ENCODE peak calls at places on chromosomes 3 and 15, in six cellular contexts. One of them, this sample, is unnamed.

GRCh38 chr3:197420566-197420965 is 122.2 kb upstream of the DLG1 start:
- DNase-seq in stromal cell of bone marrow: no peak
- DNase-seq in stimulated activated CD8-positive, alpha-beta memory T cell treated with anti-CD3 and anti-CD28 coated beads, Interleukin-4, amount 100 ng/mL, for 48 hours: no peak
- DNase-seq in adrenal gland: peak
- DNase-seq in thoracic aorta: no peak
- DNase-seq in GM23248: no peak
- DNase-seq in this sample: no peak

GRCh38 chr3:32577621-32578556 is 7.2 kb upstream of the DYNC1LI1 start:
- DNase-seq in thoracic aorta: no peak
- DNase-seq in stimulated activated CD8-positive, alpha-beta memory T cell treated with anti-CD3 and anti-CD28 coated beads, Interleukin-4, amount 100 ng/mL, for 48 hours: peak
- DNase-seq in stromal cell of bone marrow: no peak
- DNase-seq in adrenal gland: no peak
- DNase-seq in GM23248: peak
- DNase-seq in this sample: peak

GRCh38 chr3:173066044-173066679 is 74.9 kb downstream of the SPATA16 start:
- DNase-seq in stromal cell of bone marrow: peak
- DNase-seq in GM23248: peak
- DNase-seq in thoracic aorta: no peak
- DNase-seq in adrenal gland: no peak
- DNase-seq in stimulated activated CD8-positive, alpha-beta memory T cell treated with anti-CD3 and anti-CD28 coated beads, Interleukin-4, amount 100 ng/mL, for 48 hours: no peak
- DNase-seq in this sample: peak

GRCh38 chr15:63041982-63042878 is at the start of gene TPM1:
- DNase-seq in GM23248: peak
- DNase-seq in stromal cell of bone marrow: peak
- DNase-seq in thoracic aorta: peak
- DNase-seq in adrenal gland: peak
- DNase-seq in stimulated activated CD8-positive, alpha-beta memory T cell treated with anti-CD3 and anti-CD28 coated beads, Interleukin-4, amount 100 ng/mL, for 48 hours: peak
- DNase-seq in this sample: peak

GRCh38 chr3:71684752-71685151 is 40.5 kb downstream of the EIF4E3 start:
- DNase-seq in stromal cell of bone marrow: peak
- DNase-seq in GM23248: peak
- DNase-seq in stimulated activated CD8-positive, alpha-beta memory T cell treated with anti-CD3 and anti-CD28 coated beads, Interleukin-4, amount 100 ng/mL, for 48 hours: no peak
- DNase-seq in thoracic aorta: no peak
- DNase-seq in adrenal gland: peak
- DNase-seq in this sample: peak

GRCh38 chr3:42394579-42395288 is 15.7 kb downstream of the LYZL4 start:
- DNase-seq in adrenal gland: no peak
- DNase-seq in stromal cell of bone marrow: no peak
- DNase-seq in GM23248: no peak
- DNase-seq in thoracic aorta: no peak
- DNase-seq in stimulated activated CD8-positive, alpha-beta memory T cell treated with anti-CD3 and anti-CD28 coated beads, Interleukin-4, amount 100 ng/mL, for 48 hours: no peak
- DNase-seq in this sample: no peak

GRCh38 chr3:112247351-112247750 is 46.7 kb downstream of the SLC9C1 start:
- DNase-seq in adrenal gland: no peak
- DNase-seq in thoracic aorta: no peak
- DNase-seq in stromal cell of bone marrow: no peak
- DNase-seq in GM23248: no peak
- DNase-seq in stimulated activated CD8-positive, alpha-beta memory T cell treated with anti-CD3 and anti-CD28 coated beads, Interleukin-4, amount 100 ng/mL, for 48 hours: no peak
- DNase-seq in this sample: no peak

GRCh38 chr3:127867986-127868385 is 45.7 kb upstream of the MGLL start:
- DNase-seq in stimulated activated CD8-positive, alpha-beta memory T cell treated with anti-CD3 and anti-CD28 coated beads, Interleukin-4, amount 100 ng/mL, for 48 hours: no peak
- DNase-seq in thoracic aorta: no peak
- DNase-seq in GM23248: peak
- DNase-seq in adrenal gland: no peak
- DNase-seq in stromal cell of bone marrow: no peak
- DNase-seq in this sample: peak

GRCh38 chr3:44136421-44136820 is 105.3 kb upstream of the TOPAZ1 start:
- DNase-seq in stimulated activated CD8-positive, alpha-beta memory T cell treated with anti-CD3 and anti-CD28 coated beads, Interleukin-4, amount 100 ng/mL, for 48 hours: no peak
- DNase-seq in adrenal gland: no peak
- DNase-seq in stromal cell of bone marrow: no peak
- DNase-seq in GM23248: peak
- DNase-seq in thoracic aorta: no peak
- DNase-seq in this sample: peak

GRCh38 chr3:30964612-30965011 is 70.2 kb upstream of the GADL1 start:
- DNase-seq in stimulated activated CD8-positive, alpha-beta memory T cell treated with anti-CD3 and anti-CD28 coated beads, Interleukin-4, amount 100 ng/mL, for 48 hours: no peak
- DNase-seq in stromal cell of bone marrow: no peak
- DNase-seq in GM23248: no peak
- DNase-seq in thoracic aorta: no peak
- DNase-seq in adrenal gland: no peak
- DNase-seq in this sample: peak

GRCh38 chr3:74469151-74469550 is 145.3 kb downstream of the CNTN3 start:
- DNase-seq in thoracic aorta: no peak
- DNase-seq in adrenal gland: no peak
- DNase-seq in stimulated activated CD8-positive, alpha-beta memory T cell treated with anti-CD3 and anti-CD28 coated beads, Interleukin-4, amount 100 ng/mL, for 48 hours: no peak
- DNase-seq in GM23248: peak
- DNase-seq in stromal cell of bone marrow: no peak
- DNase-seq in this sample: no peak

GRCh38 chr3:143307613-143308183 is 188.1 kb downstream of the CHST2 start:
- DNase-seq in stimulated activated CD8-positive, alpha-beta memory T cell treated with anti-CD3 and anti-CD28 coated beads, Interleukin-4, amount 100 ng/mL, for 48 hours: no peak
- DNase-seq in adrenal gland: peak
- DNase-seq in thoracic aorta: no peak
- DNase-seq in GM23248: peak
- DNase-seq in stromal cell of bone marrow: peak
- DNase-seq in this sample: peak

GRCh38 chr3:141431411-141432378 is 55.1 kb upstream of the RASA2 start:
- DNase-seq in GM23248: no peak
- DNase-seq in stromal cell of bone marrow: no peak
- DNase-seq in adrenal gland: no peak
- DNase-seq in thoracic aorta: no peak
- DNase-seq in stimulated activated CD8-positive, alpha-beta memory T cell treated with anti-CD3 and anti-CD28 coated beads, Interleukin-4, amount 100 ng/mL, for 48 hours: no peak
- DNase-seq in this sample: no peak

GRCh38 chr3:181313379-181313778 is 323.8 kb upstream of the DNAJC19 start:
- DNase-seq in adrenal gland: no peak
- DNase-seq in GM23248: no peak
- DNase-seq in stimulated activated CD8-positive, alpha-beta memory T cell treated with anti-CD3 and anti-CD28 coated beads, Interleukin-4, amount 100 ng/mL, for 48 hours: no peak
- DNase-seq in thoracic aorta: no peak
- DNase-seq in stromal cell of bone marrow: no peak
- DNase-seq in this sample: no peak

GRCh38 chr3:179181993-179182551 is 33.9 kb downstream of the PIK3CA start:
- DNase-seq in stimulated activated CD8-positive, alpha-beta memory T cell treated with anti-CD3 and anti-CD28 coated beads, Interleukin-4, amount 100 ng/mL, for 48 hours: no peak
- DNase-seq in adrenal gland: no peak
- DNase-seq in thoracic aorta: no peak
- DNase-seq in stromal cell of bone marrow: no peak
- DNase-seq in GM23248: peak
- DNase-seq in this sample: peak

GRCh38 chr3:122938756-122939425 is 88.7 kb downstream of the SEMA5B start:
- DNase-seq in thoracic aorta: no peak
- DNase-seq in stimulated activated CD8-positive, alpha-beta memory T cell treated with anti-CD3 and anti-CD28 coated beads, Interleukin-4, amount 100 ng/mL, for 48 hours: no peak
- DNase-seq in stromal cell of bone marrow: no peak
- DNase-seq in adrenal gland: no peak
- DNase-seq in GM23248: no peak
- DNase-seq in this sample: no peak

GRCh38 chr15:39501366-39501765 is 79.5 kb upstream of the THBS1 start:
- DNase-seq in stromal cell of bone marrow: no peak
- DNase-seq in GM23248: no peak
- DNase-seq in thoracic aorta: no peak
- DNase-seq in adrenal gland: no peak
- DNase-seq in stimulated activated CD8-positive, alpha-beta memory T cell treated with anti-CD3 and anti-CD28 coated beads, Interleukin-4, amount 100 ng/mL, for 48 hours: no peak
- DNase-seq in this sample: no peak

GRCh38 chr3:140898340-140899180 is 43.1 kb upstream of the SLC25A36 start:
- DNase-seq in adrenal gland: no peak
- DNase-seq in stimulated activated CD8-positive, alpha-beta memory T cell treated with anti-CD3 and anti-CD28 coated beads, Interleukin-4, amount 100 ng/mL, for 48 hours: no peak
- DNase-seq in thoracic aorta: no peak
- DNase-seq in GM23248: peak
- DNase-seq in stromal cell of bone marrow: peak
- DNase-seq in this sample: peak

GRCh38 chr3:97764186-97765055 is at the start of gene ARL6:
- DNase-seq in stromal cell of bone marrow: peak
- DNase-seq in stimulated activated CD8-positive, alpha-beta memory T cell treated with anti-CD3 and anti-CD28 coated beads, Interleukin-4, amount 100 ng/mL, for 48 hours: peak
- DNase-seq in GM23248: peak
- DNase-seq in adrenal gland: peak
- DNase-seq in thoracic aorta: peak
- DNase-seq in this sample: peak

GRCh38 chr3:58051196-58051595 is 43.0 kb downstream of the FLNB start:
- DNase-seq in GM23248: peak
- DNase-seq in stromal cell of bone marrow: peak
- DNase-seq in stimulated activated CD8-positive, alpha-beta memory T cell treated with anti-CD3 and anti-CD28 coated beads, Interleukin-4, amount 100 ng/mL, for 48 hours: no peak
- DNase-seq in adrenal gland: peak
- DNase-seq in thoracic aorta: no peak
- DNase-seq in this sample: peak

GRCh38 chr3:23202921-23203650 is at the start of gene UBE2E2:
- DNase-seq in thoracic aorta: peak
- DNase-seq in GM23248: peak
- DNase-seq in stromal cell of bone marrow: peak
- DNase-seq in adrenal gland: peak
- DNase-seq in stimulated activated CD8-positive, alpha-beta memory T cell treated with anti-CD3 and anti-CD28 coated beads, Interleukin-4, amount 100 ng/mL, for 48 hours: peak
- DNase-seq in this sample: peak

GRCh38 chr3:193982258-193982659 is 153.7 kb upstream of the HES1 start:
- DNase-seq in stimulated activated CD8-positive, alpha-beta memory T cell treated with anti-CD3 and anti-CD28 coated beads, Interleukin-4, amount 100 ng/mL, for 48 hours: no peak
- DNase-seq in adrenal gland: no peak
- DNase-seq in thoracic aorta: no peak
- DNase-seq in stromal cell of bone marrow: peak
- DNase-seq in GM23248: peak
- DNase-seq in this sample: peak

GRCh38 chr15:36810656-36811449 is 231.4 kb downstream of the CDIN1 start:
- DNase-seq in GM23248: no peak
- DNase-seq in adrenal gland: no peak
- DNase-seq in stromal cell of bone marrow: no peak
- DNase-seq in stimulated activated CD8-positive, alpha-beta memory T cell treated with anti-CD3 and anti-CD28 coated beads, Interleukin-4, amount 100 ng/mL, for 48 hours: no peak
- DNase-seq in thoracic aorta: no peak
- DNase-seq in this sample: no peak

GRCh38 chr3:99384596-99384995 is 253.8 kb upstream of the COL8A1 start:
- DNase-seq in thoracic aorta: no peak
- DNase-seq in stromal cell of bone marrow: peak
- DNase-seq in stimulated activated CD8-positive, alpha-beta memory T cell treated with anti-CD3 and anti-CD28 coated beads, Interleukin-4, amount 100 ng/mL, for 48 hours: no peak
- DNase-seq in adrenal gland: no peak
- DNase-seq in GM23248: peak
- DNase-seq in this sample: peak

GRCh38 chr15:57591822-57592367 is at the start of gene MYZAP:
- DNase-seq in GM23248: peak
- DNase-seq in thoracic aorta: no peak
- DNase-seq in adrenal gland: peak
- DNase-seq in stimulated activated CD8-positive, alpha-beta memory T cell treated with anti-CD3 and anti-CD28 coated beads, Interleukin-4, amount 100 ng/mL, for 48 hours: peak
- DNase-seq in stromal cell of bone marrow: no peak
- DNase-seq in this sample: peak

GRCh38 chr3:69786854-69787253 is 47.6 kb downstream of the MITF start:
- DNase-seq in stimulated activated CD8-positive, alpha-beta memory T cell treated with anti-CD3 and anti-CD28 coated beads, Interleukin-4, amount 100 ng/mL, for 48 hours: no peak
- DNase-seq in GM23248: no peak
- DNase-seq in adrenal gland: no peak
- DNase-seq in thoracic aorta: no peak
- DNase-seq in stromal cell of bone marrow: no peak
- DNase-seq in this sample: no peak

GRCh38 chr15:85312486-85312885 is 67.9 kb upstream of the AKAP13 start:
- DNase-seq in adrenal gland: no peak
- DNase-seq in stimulated activated CD8-positive, alpha-beta memory T cell treated with anti-CD3 and anti-CD28 coated beads, Interleukin-4, amount 100 ng/mL, for 48 hours: no peak
- DNase-seq in GM23248: peak
- DNase-seq in thoracic aorta: no peak
- DNase-seq in stromal cell of bone marrow: no peak
- DNase-seq in this sample: no peak

GRCh38 chr15:85337398-85338074 is 42.9 kb upstream of the AKAP13 start:
- DNase-seq in stromal cell of bone marrow: no peak
- DNase-seq in GM23248: peak
- DNase-seq in thoracic aorta: no peak
- DNase-seq in adrenal gland: peak
- DNase-seq in stimulated activated CD8-positive, alpha-beta memory T cell treated with anti-CD3 and anti-CD28 coated beads, Interleukin-4, amount 100 ng/mL, for 48 hours: no peak
- DNase-seq in this sample: no peak

GRCh38 chr3:97510795-97511194 is 253.8 kb upstream of the ARL6 start:
- DNase-seq in adrenal gland: no peak
- DNase-seq in stimulated activated CD8-positive, alpha-beta memory T cell treated with anti-CD3 and anti-CD28 coated beads, Interleukin-4, amount 100 ng/mL, for 48 hours: no peak
- DNase-seq in GM23248: no peak
- DNase-seq in thoracic aorta: no peak
- DNase-seq in stromal cell of bone marrow: no peak
- DNase-seq in this sample: peak

GRCh38 chr3:30141178-30141581 is 465.2 kb upstream of the TGFBR2 start:
- DNase-seq in GM23248: no peak
- DNase-seq in stromal cell of bone marrow: no peak
- DNase-seq in adrenal gland: no peak
- DNase-seq in thoracic aorta: no peak
- DNase-seq in stimulated activated CD8-positive, alpha-beta memory T cell treated with anti-CD3 and anti-CD28 coated beads, Interleukin-4, amount 100 ng/mL, for 48 hours: no peak
- DNase-seq in this sample: no peak

GRCh38 chr15:25883860-25884259 is 20.7 kb upstream of the ATP10A start:
- DNase-seq in GM23248: peak
- DNase-seq in stimulated activated CD8-positive, alpha-beta memory T cell treated with anti-CD3 and anti-CD28 coated beads, Interleukin-4, amount 100 ng/mL, for 48 hours: no peak
- DNase-seq in adrenal gland: no peak
- DNase-seq in stromal cell of bone marrow: peak
- DNase-seq in thoracic aorta: no peak
- DNase-seq in this sample: peak

GRCh38 chr3:20898962-20899361 is 713.0 kb upstream of the SGO1 start:
- DNase-seq in stimulated activated CD8-positive, alpha-beta memory T cell treated with anti-CD3 and anti-CD28 coated beads, Interleukin-4, amount 100 ng/mL, for 48 hours: no peak
- DNase-seq in adrenal gland: no peak
- DNase-seq in GM23248: no peak
- DNase-seq in stromal cell of bone marrow: no peak
- DNase-seq in thoracic aorta: no peak
- DNase-seq in this sample: no peak

GRCh38 chr15:99305761-99306505 is 54.7 kb downstream of the LRRC28 start:
- DNase-seq in stromal cell of bone marrow: peak
- DNase-seq in GM23248: peak
- DNase-seq in stimulated activated CD8-positive, alpha-beta memory T cell treated with anti-CD3 and anti-CD28 coated beads, Interleukin-4, amount 100 ng/mL, for 48 hours: no peak
- DNase-seq in thoracic aorta: peak
- DNase-seq in adrenal gland: no peak
- DNase-seq in this sample: peak

GRCh38 chr15:42368096-42368495 is 8.8 kb downstream of the CAPN3 start:
- DNase-seq in GM23248: peak
- DNase-seq in thoracic aorta: no peak
- DNase-seq in adrenal gland: no peak
- DNase-seq in stromal cell of bone marrow: no peak
- DNase-seq in stimulated activated CD8-positive, alpha-beta memory T cell treated with anti-CD3 and anti-CD28 coated beads, Interleukin-4, amount 100 ng/mL, for 48 hours: no peak
- DNase-seq in this sample: peak

GRCh38 chr3:12758025-12758830 is 831 bp downstream of the TMEM40 start:
- DNase-seq in GM23248: peak
- DNase-seq in thoracic aorta: no peak
- DNase-seq in adrenal gland: peak
- DNase-seq in stimulated activated CD8-positive, alpha-beta memory T cell treated with anti-CD3 and anti-CD28 coated beads, Interleukin-4, amount 100 ng/mL, for 48 hours: no peak
- DNase-seq in stromal cell of bone marrow: peak
- DNase-seq in this sample: peak